ENCODE peak calls at places on chromosomes 7 and 10, in six cellular contexts. E is brain microvascular endothelial cell, J is neural crest cell, C is GM12864, D is hepatocyte, K is fibroblast of mammary gland. G is an unnamed sample.

GRCh38 chr10:76632158-76633051 is 1005.2 kb downstream of the KCNMA1 start:
- DNase-seq in J (no peak), C (no peak), D (no peak), K (no peak), E (no peak), G (no peak)

GRCh38 chr10:99431190-99431549 is 746 bp upstream of the GOT1 start:
- DNase-seq in E (peak), C (peak), K (peak), D (peak), J (no peak), G (no peak)

GRCh38 chr7:50653997-50654425 is 88.8 kb upstream of the DDC start:
- DNase-seq in D (peak), C (no peak), J (no peak), K (peak), E (peak), G (no peak)

GRCh38 chr10:20446794-20447193 is 450.3 kb downstream of the NEBL start:
- DNase-seq in J (no peak), K (no peak), D (no peak), E (no peak), C (no peak), G (no peak)

GRCh38 chr10:98186681-98187080 is 52.2 kb downstream of the R3HCC1L start:
- DNase-seq in J (no peak), K (peak), E (no peak), C (no peak), D (no peak), G (no peak)

GRCh38 chr7:132240262-132240661 is 336.0 kb downstream of the PLXNA4 start:
- DNase-seq in C (no peak), E (no peak), D (no peak), J (no peak), K (no peak), G (no peak)

GRCh38 chr7:148708026-148708685 is 9.5 kb downstream of the CUL1 start:
- DNase-seq in E (no peak), K (no peak), C (no peak), J (no peak), D (no peak), G (no peak)

GRCh38 chr10:6592080-6592479 is 12.0 kb upstream of the PRKCQ start:
- DNase-seq in K (no peak), J (no peak), D (no peak), E (no peak), C (no peak), G (no peak)

GRCh38 chr10:36676321-36677169 is 448.9 kb upstream of the ANKRD30A start:
- DNase-seq in C (no peak), D (no peak), J (no peak), K (peak), E (peak), G (no peak)

GRCh38 chr7:132422502-132423101 is 153.7 kb downstream of the PLXNA4 start:
- DNase-seq in E (no peak), J (no peak), K (peak), C (no peak), D (peak), G (no peak)

GRCh38 chr10:31759124-31759798 is 169.4 kb downstream of the ARHGAP12 start:
- DNase-seq in D (peak), C (no peak), K (peak), E (no peak), J (peak), G (peak)

GRCh38 chr7:6164491-6164890 is 107.9 kb downstream of the CYTH3 start:
- DNase-seq in J (peak), K (no peak), D (no peak), C (no peak), E (peak), G (no peak)

GRCh38 chr10:5283305-5284158 is 81.2 kb upstream of the UCN3 start:
- DNase-seq in K (peak), C (no peak), D (peak), J (peak), E (peak), G (peak)

GRCh38 chr7:94823952-94824351 is 83.4 kb upstream of the PPP1R9A start:
- DNase-seq in E (peak), D (peak), K (peak), J (no peak), C (no peak), G (no peak)

GRCh38 chr10:28738200-28738599 is 60.9 kb downstream of the BAMBI start:
- DNase-seq in E (no peak), J (no peak), K (peak), D (no peak), C (no peak), G (no peak)

GRCh38 chr7:74418538-74418937 is 35.2 kb upstream of the GTF2IRD1 start:
- DNase-seq in D (no peak), K (no peak), E (no peak), C (no peak), J (no peak), G (no peak)

GRCh38 chr10:116470768-116471415 is 43.2 kb downstream of the PNLIPRP3 start:
- DNase-seq in D (peak), J (no peak), K (no peak), E (peak), C (no peak), G (no peak)

GRCh38 chr10:114684822-114685209 is 26.7 kb upstream of the ABLIM1 start:
- DNase-seq in D (peak), E (peak), C (no peak), K (peak), J (no peak), G (no peak)

GRCh38 chr7:23533160-23533559 is 1.4 kb upstream of the TRA2A start:
- DNase-seq in J (no peak), C (no peak), D (no peak), K (no peak), E (no peak), G (no peak)
- TF ChIP-seq CTCF in J (peak), C (no peak), D (no peak), K (no peak), E (no peak), G (no peak)

DNA sequence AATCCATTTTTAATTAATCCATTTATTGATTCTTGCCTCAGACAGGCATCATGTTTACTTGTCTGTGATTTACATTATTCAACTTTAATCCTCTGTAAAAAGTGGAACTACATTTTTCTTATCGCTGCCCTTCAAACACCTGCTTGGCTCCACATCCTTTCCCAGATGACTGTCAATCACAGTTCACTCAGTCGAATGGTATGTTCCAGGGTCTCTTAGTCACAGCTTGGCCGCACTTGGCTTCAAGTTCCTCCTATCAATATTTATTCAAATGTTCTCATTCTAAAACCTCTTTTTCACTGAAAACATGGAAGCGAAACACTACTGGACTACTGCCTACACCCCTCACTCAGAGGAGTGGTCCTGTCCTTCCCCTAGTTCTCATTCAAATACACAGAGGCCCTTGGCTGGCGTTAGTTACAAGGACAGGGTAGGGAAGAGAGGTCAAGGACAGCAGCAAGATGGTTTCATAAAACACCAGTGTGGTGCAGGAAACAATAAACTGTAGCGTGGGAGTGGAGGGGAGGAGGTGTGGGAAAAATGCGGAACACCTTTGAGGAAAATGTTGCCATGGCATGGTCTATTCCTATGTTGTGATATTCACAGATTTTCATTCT is 143.2 kb downstream of the USP6NL start:
- DNase-seq in D (no peak), C (no peak), J (no peak), E (peak), K (peak), G (no peak)
- TF ChIP-seq CTCF in D (no peak), C (no peak), J (no peak), E (no peak), K (no peak), G (no peak)

GRCh38 chr7:20778063-20778721 is 8.5 kb downstream of the SP8 start:
- DNase-seq in K (no peak), D (peak), C (no peak), J (peak), E (no peak), G (peak)
- TF ChIP-seq CTCF in K (peak), D (peak), C (peak), J (peak), E (peak), G (peak)

GRCh38 chr10:46325021-46325420 is 38.2 kb downstream of the ANTXRL start:
- DNase-seq in C (no peak), K (no peak), D (no peak), J (no peak), E (no peak), G (no peak)
- TF ChIP-seq CTCF in C (no peak), K (peak), D (peak), J (peak), E (peak), G (no peak)